ENCODE peak calls at places on chromosomes 5 and 9, in seven cellular contexts. One of them, this sample, is unnamed. For H3K4me1, the result is how much of the 10 kb centered on the place peaks cover.

GRCh38 chr5:175700991-175701390 is 43.1 kb downstream of the HRH2 start:
- DNase-seq in IMR-90: no peak
- DNase-seq in lung: no peak
- DNase-seq in PC-9: no peak
- DNase-seq in stomach: no peak
- DNase-seq in ovary: no peak
- DNase-seq in right atrium auricular region: no peak
- DNase-seq in this sample: no peak

GRCh38 chr9:121399883-121400607 is 30.0 kb upstream of the STOM start:
- DNase-seq in IMR-90: peak
- DNase-seq in lung: no peak
- DNase-seq in PC-9: peak
- DNase-seq in stomach: no peak
- DNase-seq in ovary: no peak
- DNase-seq in right atrium auricular region: no peak
- DNase-seq in this sample: no peak

GRCh38 chr9:106893088-106893487 is 30.1 kb downstream of the ZNF462 start:
- DNase-seq in IMR-90: peak
- DNase-seq in lung: no peak
- DNase-seq in PC-9: peak
- DNase-seq in stomach: no peak
- DNase-seq in ovary: no peak
- DNase-seq in right atrium auricular region: no peak
- DNase-seq in this sample: peak

GRCh38 chr9:1922026-1922425 is 93.1 kb upstream of the SMARCA2 start:
- DNase-seq in IMR-90: no peak
- DNase-seq in lung: no peak
- DNase-seq in PC-9: no peak
- DNase-seq in stomach: no peak
- DNase-seq in ovary: no peak
- DNase-seq in right atrium auricular region: no peak
- DNase-seq in this sample: no peak

GRCh38 chr9:113558632-113559502 is 95.3 kb downstream of the RGS3 start:
- DNase-seq in IMR-90: peak
- DNase-seq in lung: peak
- DNase-seq in PC-9: no peak
- DNase-seq in stomach: peak
- DNase-seq in ovary: peak
- DNase-seq in right atrium auricular region: peak
- DNase-seq in this sample: no peak

GRCh38 chr5:85484982-85485574 is 1100.4 kb upstream of the EDIL3 start:
- DNase-seq in IMR-90: no peak
- DNase-seq in lung: no peak
- DNase-seq in PC-9: no peak
- DNase-seq in stomach: no peak
- DNase-seq in ovary: no peak
- DNase-seq in right atrium auricular region: no peak
- DNase-seq in this sample: no peak

GRCh38 chr9:134293576-134294227 is 32.6 kb upstream of the RXRA start:
- DNase-seq in IMR-90: no peak
- DNase-seq in lung: no peak
- DNase-seq in PC-9: no peak
- DNase-seq in stomach: no peak
- DNase-seq in ovary: no peak
- DNase-seq in right atrium auricular region: no peak
- DNase-seq in this sample: peak

GRCh38 chr9:84076359-84076758 is 95.8 kb downstream of the RMI1 start:
- DNase-seq in IMR-90: no peak
- DNase-seq in lung: no peak
- DNase-seq in PC-9: no peak
- DNase-seq in stomach: no peak
- DNase-seq in ovary: no peak
- DNase-seq in right atrium auricular region: no peak
- DNase-seq in this sample: no peak

GRCh38 chr5:119287547-119288073 is 68.2 kb upstream of the TNFAIP8 start:
- DNase-seq in IMR-90: peak
- DNase-seq in lung: no peak
- DNase-seq in PC-9: peak
- DNase-seq in stomach: no peak
- DNase-seq in ovary: no peak
- DNase-seq in right atrium auricular region: no peak
- DNase-seq in this sample: no peak

GRCh38 chr5:176189857-176190256 is 48.4 kb upstream of the SIMC1 start:
- DNase-seq in IMR-90: no peak
- DNase-seq in lung: no peak
- DNase-seq in PC-9: no peak
- DNase-seq in stomach: no peak
- DNase-seq in ovary: no peak
- DNase-seq in right atrium auricular region: no peak
- DNase-seq in this sample: no peak

GRCh38 chr5:463952-464351 is 21.0 kb downstream of the EXOC3 start:
- DNase-seq in IMR-90: no peak
- DNase-seq in lung: no peak
- DNase-seq in PC-9: no peak
- DNase-seq in stomach: no peak
- DNase-seq in ovary: no peak
- DNase-seq in right atrium auricular region: no peak
- DNase-seq in this sample: peak

GRCh38 chr9:72728031-72728770 is 206.8 kb downstream of the TMC1 start:
- DNase-seq in IMR-90: no peak
- DNase-seq in lung: no peak
- DNase-seq in PC-9: no peak
- DNase-seq in stomach: no peak
- DNase-seq in ovary: no peak
- DNase-seq in right atrium auricular region: no peak
- DNase-seq in this sample: no peak

GRCh38 chr5:173781432-173781825 is 106.7 kb upstream of the CPEB4 start:
- DNase-seq in IMR-90: no peak
- DNase-seq in lung: no peak
- DNase-seq in PC-9: peak
- DNase-seq in stomach: no peak
- DNase-seq in ovary: no peak
- DNase-seq in right atrium auricular region: no peak
- DNase-seq in this sample: no peak

GRCh38 chr5:55852503-55852902 is 1.3 kb downstream of the IL31RA start:
- DNase-seq in IMR-90: peak
- DNase-seq in lung: no peak
- DNase-seq in PC-9: no peak
- DNase-seq in stomach: no peak
- DNase-seq in ovary: no peak
- DNase-seq in right atrium auricular region: no peak
- DNase-seq in this sample: no peak

GRCh38 chr5:95872333-95873268 is 50.1 kb upstream of the GLRX start:
- DNase-seq in IMR-90: no peak
- DNase-seq in lung: no peak
- DNase-seq in PC-9: no peak
- DNase-seq in stomach: no peak
- DNase-seq in ovary: no peak
- DNase-seq in right atrium auricular region: no peak
- DNase-seq in this sample: no peak

GRCh38 chr5:135450328-135450727 is 1.8 kb downstream of the TIFAB start:
- DNase-seq in IMR-90: no peak
- DNase-seq in lung: no peak
- DNase-seq in PC-9: no peak
- DNase-seq in stomach: peak
- DNase-seq in ovary: no peak
- DNase-seq in right atrium auricular region: no peak
- DNase-seq in this sample: no peak

GRCh38 chr9:93024986-93025630 is 33.4 kb upstream of the SUSD3 start:
- DNase-seq in IMR-90: no peak
- DNase-seq in lung: no peak
- DNase-seq in PC-9: no peak
- DNase-seq in stomach: no peak
- DNase-seq in ovary: no peak
- DNase-seq in right atrium auricular region: no peak
- DNase-seq in this sample: no peak

GRCh38 chr5:65828507-65828906 is 97.9 kb upstream of the ERBIN start:
- DNase-seq in IMR-90: peak
- DNase-seq in lung: no peak
- DNase-seq in PC-9: no peak
- DNase-seq in stomach: no peak
- DNase-seq in ovary: no peak
- DNase-seq in right atrium auricular region: no peak
- DNase-seq in this sample: no peak

GRCh38 chr5:172097356-172097755 is 90.7 kb downstream of the STK10 start:
- DNase-seq in IMR-90: peak
- DNase-seq in lung: no peak
- DNase-seq in PC-9: no peak
- DNase-seq in stomach: no peak
- DNase-seq in ovary: no peak
- DNase-seq in right atrium auricular region: no peak
- DNase-seq in this sample: no peak

GRCh38 chr5:12125895-12126294 is 221.6 kb upstream of the CTNND2 start:
- DNase-seq in IMR-90: no peak
- DNase-seq in lung: no peak
- DNase-seq in PC-9: no peak
- DNase-seq in stomach: no peak
- DNase-seq in ovary: no peak
- DNase-seq in right atrium auricular region: no peak
- DNase-seq in this sample: no peak

GRCh38 chr5:50965621-50966362 is 299.4 kb downstream of the PARP8 start:
- DNase-seq in IMR-90: no peak
- DNase-seq in lung: no peak
- DNase-seq in PC-9: no peak
- DNase-seq in stomach: no peak
- DNase-seq in ovary: no peak
- DNase-seq in right atrium auricular region: no peak
- DNase-seq in this sample: no peak

GRCh38 chr5:176542135-176542595 is 5.0 kb upstream of the RNF44 start:
- DNase-seq in IMR-90: no peak
- DNase-seq in lung: no peak
- DNase-seq in PC-9: no peak
- DNase-seq in stomach: peak
- DNase-seq in ovary: peak
- DNase-seq in right atrium auricular region: no peak
- DNase-seq in this sample: no peak

DNA sequence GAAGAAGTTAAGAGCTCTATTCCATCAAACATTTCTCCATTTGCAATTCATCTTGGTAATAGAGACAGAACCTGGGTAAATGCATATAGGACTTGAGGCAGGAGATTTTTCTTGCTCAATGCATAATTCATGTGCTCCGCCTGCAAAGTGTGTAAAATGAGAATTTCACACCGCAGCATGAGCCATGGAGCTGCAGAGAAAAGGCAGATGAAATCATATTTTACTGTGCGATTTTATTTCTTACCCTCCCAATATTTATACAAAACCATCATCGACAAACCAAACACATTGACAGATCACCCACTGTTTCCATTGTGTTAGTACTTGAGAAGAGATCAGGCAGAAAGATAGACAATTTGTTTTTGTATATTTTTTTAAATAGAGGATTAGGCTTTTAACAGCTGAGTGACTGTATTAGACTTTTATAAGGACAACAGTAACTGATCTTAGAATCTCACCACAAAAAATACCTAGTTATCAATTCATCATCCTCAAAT is 191.2 kb downstream of the AP3B1 start:
- DNase-seq in IMR-90: no peak
- DNase-seq in lung: no peak
- DNase-seq in PC-9: no peak
- DNase-seq in stomach: no peak
- DNase-seq in ovary: no peak
- DNase-seq in right atrium auricular region: no peak
- DNase-seq in this sample: no peak
- H3K4me3 ChIP-seq in IMR-90: no peak
- H3K4me3 ChIP-seq in lung: no peak
- H3K4me3 ChIP-seq in PC-9: no peak
- H3K4me3 ChIP-seq in stomach: no peak
- H3K4me3 ChIP-seq in ovary: no peak
- H3K4me3 ChIP-seq in right atrium auricular region: no peak
- H3K4me3 ChIP-seq in this sample: no peak

GRCh38 chr9:127856094-127856740 is 1.8 kb upstream of the ENG start:
- DNase-seq in IMR-90: no peak
- DNase-seq in lung: no peak
- DNase-seq in PC-9: no peak
- DNase-seq in stomach: no peak
- DNase-seq in ovary: no peak
- DNase-seq in right atrium auricular region: no peak
- DNase-seq in this sample: no peak
- H3K4me1 ChIP-seq in IMR-90: under half
- H3K4me1 ChIP-seq in lung: under half
- H3K4me1 ChIP-seq in PC-9: under half
- H3K4me1 ChIP-seq in stomach: under half
- H3K4me1 ChIP-seq in ovary: under half
- H3K4me1 ChIP-seq in right atrium auricular region: half or more
- H3K4me1 ChIP-seq in this sample: under half

GRCh38 chr9:137919649-137920101 is 42.1 kb downstream of the CACNA1B start:
- DNase-seq in IMR-90: no peak
- DNase-seq in lung: no peak
- DNase-seq in PC-9: no peak
- DNase-seq in stomach: no peak
- DNase-seq in ovary: no peak
- DNase-seq in right atrium auricular region: no peak
- DNase-seq in this sample: no peak

GRCh38 chr9:137918331-137919094 is 40.9 kb downstream of the CACNA1B start:
- DNase-seq in IMR-90: no peak
- DNase-seq in lung: no peak
- DNase-seq in PC-9: no peak
- DNase-seq in stomach: no peak
- DNase-seq in ovary: no peak
- DNase-seq in right atrium auricular region: no peak
- DNase-seq in this sample: no peak

GRCh38 chr9:137919095-137919465 is 41.5 kb downstream of the CACNA1B start:
- DNase-seq in IMR-90: no peak
- DNase-seq in lung: no peak
- DNase-seq in PC-9: no peak
- DNase-seq in stomach: no peak
- DNase-seq in ovary: no peak
- DNase-seq in right atrium auricular region: no peak
- DNase-seq in this sample: no peak

GRCh38 chr9:137917795-137918194 is 40.2 kb downstream of the CACNA1B start:
- DNase-seq in IMR-90: no peak
- DNase-seq in lung: no peak
- DNase-seq in PC-9: no peak
- DNase-seq in stomach: no peak
- DNase-seq in ovary: no peak
- DNase-seq in right atrium auricular region: no peak
- DNase-seq in this sample: no peak

GRCh38 chr9:137920753-137921152 is 43.2 kb downstream of the CACNA1B start:
- DNase-seq in IMR-90: no peak
- DNase-seq in lung: no peak
- DNase-seq in PC-9: no peak
- DNase-seq in stomach: no peak
- DNase-seq in ovary: no peak
- DNase-seq in right atrium auricular region: no peak
- DNase-seq in this sample: no peak
- H3K27ac ChIP-seq in IMR-90: no peak
- H3K27ac ChIP-seq in lung: no peak
- H3K27ac ChIP-seq in PC-9: no peak
- H3K27ac ChIP-seq in stomach: no peak
- H3K27ac ChIP-seq in ovary: no peak
- H3K27ac ChIP-seq in right atrium auricular region: no peak
- H3K27ac ChIP-seq in this sample: no peak

DNA sequence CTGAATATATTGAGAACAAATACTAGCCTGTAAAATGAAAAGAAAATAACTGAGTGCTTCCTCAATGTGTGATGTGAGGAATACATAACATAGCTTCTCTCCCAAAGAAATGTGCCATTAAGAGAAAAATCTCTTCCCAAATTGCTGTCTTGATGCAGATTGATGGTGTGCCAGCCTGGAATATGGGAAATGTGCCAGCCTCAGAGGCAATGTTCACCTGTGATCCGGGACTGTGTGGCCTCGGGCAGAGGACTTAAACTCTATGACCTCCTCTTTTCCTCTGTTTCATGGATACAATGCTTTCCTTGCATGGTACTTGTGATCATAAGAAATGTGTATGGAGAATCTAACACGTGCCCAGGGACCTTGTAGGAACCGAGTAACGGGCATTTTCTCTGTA is 370.9 kb downstream of the DIRAS2 start:
- DNase-seq in IMR-90: no peak
- DNase-seq in lung: no peak
- DNase-seq in PC-9: no peak
- DNase-seq in stomach: no peak
- DNase-seq in ovary: no peak
- DNase-seq in right atrium auricular region: no peak
- DNase-seq in this sample: no peak
- H3K4me3 ChIP-seq in IMR-90: no peak
- H3K4me3 ChIP-seq in lung: no peak
- H3K4me3 ChIP-seq in PC-9: no peak
- H3K4me3 ChIP-seq in stomach: no peak
- H3K4me3 ChIP-seq in ovary: no peak
- H3K4me3 ChIP-seq in right atrium auricular region: no peak
- H3K4me3 ChIP-seq in this sample: no peak